ENCODE peak calls at places on chromosomes 5 and 9, in five cellular contexts. One of them, this sample, is unnamed.

GRCh38 chr9:6186691-6187090 is 28.9 kb upstream of the IL33 start:
- DNase-seq in left ventricle myocardium superior: no peak
- DNase-seq in astrocyte of the hippocampus: no peak
- DNase-seq in AG08395: no peak
- DNase-seq in NCI-H1694 treated with DMSO at 0.1 percent for 48 hours: no peak
- DNase-seq in this sample: no peak

GRCh38 chr5:135234242-135235000 is 164.6 kb downstream of the MACROH2A1 start:
- DNase-seq in left ventricle myocardium superior: no peak
- DNase-seq in astrocyte of the hippocampus: no peak
- DNase-seq in AG08395: no peak
- DNase-seq in NCI-H1694 treated with DMSO at 0.1 percent for 48 hours: no peak
- DNase-seq in this sample: peak

GRCh38 chr9:81574399-81574798 is 114.9 kb downstream of the TLE1 start:
- DNase-seq in left ventricle myocardium superior: no peak
- DNase-seq in astrocyte of the hippocampus: peak
- DNase-seq in AG08395: peak
- DNase-seq in NCI-H1694 treated with DMSO at 0.1 percent for 48 hours: no peak
- DNase-seq in this sample: no peak

GRCh38 chr5:9335269-9335668 is 210.6 kb downstream of the SEMA5A start:
- DNase-seq in left ventricle myocardium superior: no peak
- DNase-seq in astrocyte of the hippocampus: no peak
- DNase-seq in AG08395: no peak
- DNase-seq in NCI-H1694 treated with DMSO at 0.1 percent for 48 hours: no peak
- DNase-seq in this sample: no peak

GRCh38 chr5:142860291-142860690 is 90.1 kb downstream of the ARHGAP26 start:
- DNase-seq in left ventricle myocardium superior: peak
- DNase-seq in astrocyte of the hippocampus: no peak
- DNase-seq in AG08395: no peak
- DNase-seq in NCI-H1694 treated with DMSO at 0.1 percent for 48 hours: no peak
- DNase-seq in this sample: no peak

GRCh38 chr5:54988218-54988617 is 2.8 kb upstream of the ESM1 start:
- DNase-seq in left ventricle myocardium superior: no peak
- DNase-seq in astrocyte of the hippocampus: no peak
- DNase-seq in AG08395: no peak
- DNase-seq in NCI-H1694 treated with DMSO at 0.1 percent for 48 hours: peak
- DNase-seq in this sample: no peak

GRCh38 chr5:93281980-93282772 is 298.8 kb downstream of the NR2F1-AS1 start:
- DNase-seq in left ventricle myocardium superior: peak
- DNase-seq in astrocyte of the hippocampus: no peak
- DNase-seq in AG08395: no peak
- DNase-seq in NCI-H1694 treated with DMSO at 0.1 percent for 48 hours: peak
- DNase-seq in this sample: no peak

GRCh38 chr9:133730994-133731715 is 7.0 kb downstream of the SARDH start:
- DNase-seq in left ventricle myocardium superior: no peak
- DNase-seq in astrocyte of the hippocampus: no peak
- DNase-seq in AG08395: no peak
- DNase-seq in NCI-H1694 treated with DMSO at 0.1 percent for 48 hours: no peak
- DNase-seq in this sample: peak

GRCh38 chr5:169173372-169173771 is 127.6 kb downstream of the SLIT3 start:
- DNase-seq in left ventricle myocardium superior: no peak
- DNase-seq in astrocyte of the hippocampus: peak
- DNase-seq in AG08395: peak
- DNase-seq in NCI-H1694 treated with DMSO at 0.1 percent for 48 hours: no peak
- DNase-seq in this sample: no peak

GRCh38 chr9:80664327-80665210 is 1024.8 kb downstream of the TLE1 start:
- DNase-seq in left ventricle myocardium superior: no peak
- DNase-seq in astrocyte of the hippocampus: no peak
- DNase-seq in AG08395: no peak
- DNase-seq in NCI-H1694 treated with DMSO at 0.1 percent for 48 hours: no peak
- DNase-seq in this sample: no peak

GRCh38 chr9:93118863-93119702 is 15.0 kb downstream of the NINJ1 start:
- DNase-seq in left ventricle myocardium superior: peak
- DNase-seq in astrocyte of the hippocampus: no peak
- DNase-seq in AG08395: no peak
- DNase-seq in NCI-H1694 treated with DMSO at 0.1 percent for 48 hours: no peak
- DNase-seq in this sample: peak